ENCODE peak calls at places on chromosomes 4 and X, in eight cellular contexts. One of them, this sample, is unnamed.

GRCh38 chr4:79404666-79405065 is 3.4 kb downstream of the GK2 start:
- DNase-seq in C1 segment of cervical spinal cord: no peak
- DNase-seq in nephron progenitor cell: no peak
- DNase-seq in brain microvascular endothelial cell: no peak
- DNase-seq in NCI-H524 treated with DMSO at 0.1 percent for 48 hours: no peak
- DNase-seq in glomerular endothelial cell: no peak
- DNase-seq in AG08396: no peak
- DNase-seq in stimulated activated effector memory CD8-positive, alpha-beta T cell treated with anti-CD3 and anti-CD28 coated beads, Interleukin-12 subunit alpha, Interleukin-12 subunit beta, amount 100 ng/mL, for 72 hours: no peak
- DNase-seq in this sample: no peak

GRCh38 chr4:108393870-108394269 is 225.1 kb upstream of the LEF1 start:
- DNase-seq in C1 segment of cervical spinal cord: no peak
- DNase-seq in nephron progenitor cell: no peak
- DNase-seq in brain microvascular endothelial cell: no peak
- DNase-seq in NCI-H524 treated with DMSO at 0.1 percent for 48 hours: no peak
- DNase-seq in glomerular endothelial cell: no peak
- DNase-seq in AG08396: no peak
- DNase-seq in stimulated activated effector memory CD8-positive, alpha-beta T cell treated with anti-CD3 and anti-CD28 coated beads, Interleukin-12 subunit alpha, Interleukin-12 subunit beta, amount 100 ng/mL, for 72 hours: no peak
- DNase-seq in this sample: no peak

GRCh38 chr4:114677346-114677979 is 78.9 kb downstream of the UGT8 start:
- DNase-seq in C1 segment of cervical spinal cord: no peak
- DNase-seq in nephron progenitor cell: no peak
- DNase-seq in brain microvascular endothelial cell: no peak
- DNase-seq in NCI-H524 treated with DMSO at 0.1 percent for 48 hours: no peak
- DNase-seq in glomerular endothelial cell: no peak
- DNase-seq in AG08396: no peak
- DNase-seq in stimulated activated effector memory CD8-positive, alpha-beta T cell treated with anti-CD3 and anti-CD28 coated beads, Interleukin-12 subunit alpha, Interleukin-12 subunit beta, amount 100 ng/mL, for 72 hours: no peak
- DNase-seq in this sample: no peak

GRCh38 chr4:26525136-26525535 is 34.9 kb upstream of the CCKAR start:
- DNase-seq in C1 segment of cervical spinal cord: no peak
- DNase-seq in nephron progenitor cell: no peak
- DNase-seq in brain microvascular endothelial cell: peak
- DNase-seq in NCI-H524 treated with DMSO at 0.1 percent for 48 hours: no peak
- DNase-seq in glomerular endothelial cell: no peak
- DNase-seq in AG08396: peak
- DNase-seq in stimulated activated effector memory CD8-positive, alpha-beta T cell treated with anti-CD3 and anti-CD28 coated beads, Interleukin-12 subunit alpha, Interleukin-12 subunit beta, amount 100 ng/mL, for 72 hours: no peak
- DNase-seq in this sample: peak

GRCh38 chr4:150789864-150790263 is 207.9 kb downstream of the MAB21L2 start:
- DNase-seq in C1 segment of cervical spinal cord: no peak
- DNase-seq in nephron progenitor cell: no peak
- DNase-seq in brain microvascular endothelial cell: no peak
- DNase-seq in NCI-H524 treated with DMSO at 0.1 percent for 48 hours: no peak
- DNase-seq in glomerular endothelial cell: no peak
- DNase-seq in AG08396: no peak
- DNase-seq in stimulated activated effector memory CD8-positive, alpha-beta T cell treated with anti-CD3 and anti-CD28 coated beads, Interleukin-12 subunit alpha, Interleukin-12 subunit beta, amount 100 ng/mL, for 72 hours: no peak
- DNase-seq in this sample: no peak

GRCh38 chr4:173505924-173506779 is 23.9 kb downstream of the HAND2 start:
- DNase-seq in C1 segment of cervical spinal cord: no peak
- DNase-seq in nephron progenitor cell: peak
- DNase-seq in brain microvascular endothelial cell: peak
- DNase-seq in NCI-H524 treated with DMSO at 0.1 percent for 48 hours: no peak
- DNase-seq in glomerular endothelial cell: no peak
- DNase-seq in AG08396: peak
- DNase-seq in stimulated activated effector memory CD8-positive, alpha-beta T cell treated with anti-CD3 and anti-CD28 coated beads, Interleukin-12 subunit alpha, Interleukin-12 subunit beta, amount 100 ng/mL, for 72 hours: no peak
- DNase-seq in this sample: peak

GRCh38 chr4:4247711-4248035 is 350 bp downstream of the TMEM128 start:
- DNase-seq in C1 segment of cervical spinal cord: no peak
- DNase-seq in nephron progenitor cell: no peak
- DNase-seq in brain microvascular endothelial cell: no peak
- DNase-seq in NCI-H524 treated with DMSO at 0.1 percent for 48 hours: no peak
- DNase-seq in glomerular endothelial cell: no peak
- DNase-seq in AG08396: no peak
- DNase-seq in stimulated activated effector memory CD8-positive, alpha-beta T cell treated with anti-CD3 and anti-CD28 coated beads, Interleukin-12 subunit alpha, Interleukin-12 subunit beta, amount 100 ng/mL, for 72 hours: no peak
- DNase-seq in this sample: no peak

GRCh38 chr4:47842985-47843384 is 5.1 kb upstream of the CORIN start:
- DNase-seq in C1 segment of cervical spinal cord: no peak
- DNase-seq in nephron progenitor cell: no peak
- DNase-seq in brain microvascular endothelial cell: no peak
- DNase-seq in NCI-H524 treated with DMSO at 0.1 percent for 48 hours: no peak
- DNase-seq in glomerular endothelial cell: no peak
- DNase-seq in AG08396: no peak
- DNase-seq in stimulated activated effector memory CD8-positive, alpha-beta T cell treated with anti-CD3 and anti-CD28 coated beads, Interleukin-12 subunit alpha, Interleukin-12 subunit beta, amount 100 ng/mL, for 72 hours: no peak
- DNase-seq in this sample: no peak

GRCh38 chrX:13258725-13259124 is 61.1 kb downstream of the ATXN3L start:
- DNase-seq in C1 segment of cervical spinal cord: no peak
- DNase-seq in nephron progenitor cell: no peak
- DNase-seq in brain microvascular endothelial cell: no peak
- DNase-seq in NCI-H524 treated with DMSO at 0.1 percent for 48 hours: no peak
- DNase-seq in glomerular endothelial cell: no peak
- DNase-seq in AG08396: no peak
- DNase-seq in stimulated activated effector memory CD8-positive, alpha-beta T cell treated with anti-CD3 and anti-CD28 coated beads, Interleukin-12 subunit alpha, Interleukin-12 subunit beta, amount 100 ng/mL, for 72 hours: no peak
- DNase-seq in this sample: no peak

GRCh38 chr4:144748814-144749555 is 103.0 kb downstream of the HHIP start:
- DNase-seq in C1 segment of cervical spinal cord: no peak
- DNase-seq in nephron progenitor cell: no peak
- DNase-seq in brain microvascular endothelial cell: no peak
- DNase-seq in NCI-H524 treated with DMSO at 0.1 percent for 48 hours: no peak
- DNase-seq in glomerular endothelial cell: no peak
- DNase-seq in AG08396: no peak
- DNase-seq in stimulated activated effector memory CD8-positive, alpha-beta T cell treated with anti-CD3 and anti-CD28 coated beads, Interleukin-12 subunit alpha, Interleukin-12 subunit beta, amount 100 ng/mL, for 72 hours: no peak
- DNase-seq in this sample: peak

GRCh38 chr4:8706221-8707044 is 113.9 kb downstream of the CPZ start:
- DNase-seq in C1 segment of cervical spinal cord: no peak
- DNase-seq in nephron progenitor cell: no peak
- DNase-seq in brain microvascular endothelial cell: no peak
- DNase-seq in NCI-H524 treated with DMSO at 0.1 percent for 48 hours: no peak
- DNase-seq in glomerular endothelial cell: no peak
- DNase-seq in AG08396: no peak
- DNase-seq in stimulated activated effector memory CD8-positive, alpha-beta T cell treated with anti-CD3 and anti-CD28 coated beads, Interleukin-12 subunit alpha, Interleukin-12 subunit beta, amount 100 ng/mL, for 72 hours: no peak
- DNase-seq in this sample: no peak

GRCh38 chr4:71389149-71389840 is 50.5 kb downstream of the SLC4A4 start:
- DNase-seq in C1 segment of cervical spinal cord: no peak
- DNase-seq in nephron progenitor cell: no peak
- DNase-seq in brain microvascular endothelial cell: no peak
- DNase-seq in NCI-H524 treated with DMSO at 0.1 percent for 48 hours: no peak
- DNase-seq in glomerular endothelial cell: no peak
- DNase-seq in AG08396: peak
- DNase-seq in stimulated activated effector memory CD8-positive, alpha-beta T cell treated with anti-CD3 and anti-CD28 coated beads, Interleukin-12 subunit alpha, Interleukin-12 subunit beta, amount 100 ng/mL, for 72 hours: no peak
- DNase-seq in this sample: no peak